ENCODE peak calls at places on chromosomes 2 and 18, in five cellular contexts. One of them, this sample, is unnamed.

GRCh38 chr2:225196579-225196978 is 154.3 kb upstream of the DOCK10 start:
- DNase-seq in upper lobe of left lung: no peak
- DNase-seq in AG04450: no peak
- DNase-seq in OCI-LY7: no peak
- DNase-seq in endothelial cell: no peak
- DNase-seq in this sample: no peak

GRCh38 chr2:72718906-72719305 is 106.9 kb downstream of the EXOC6B start:
- DNase-seq in AG04450: no peak
- DNase-seq in upper lobe of left lung: no peak
- DNase-seq in endothelial cell: no peak
- DNase-seq in OCI-LY7: no peak
- DNase-seq in this sample: no peak

GRCh38 chr2:205776139-205776538 is 93.8 kb downstream of the NRP2 start:
- DNase-seq in upper lobe of left lung: peak
- DNase-seq in OCI-LY7: peak
- DNase-seq in AG04450: no peak
- DNase-seq in endothelial cell: peak
- DNase-seq in this sample: no peak

GRCh38 chr2:153098073-153098472 is 379.7 kb downstream of the ARL6IP6 start:
- DNase-seq in OCI-LY7: no peak
- DNase-seq in endothelial cell: no peak
- DNase-seq in AG04450: no peak
- DNase-seq in upper lobe of left lung: no peak
- DNase-seq in this sample: no peak

GRCh38 chr2:25567406-25567805 is 106.0 kb downstream of the DTNB start:
- DNase-seq in OCI-LY7: peak
- DNase-seq in upper lobe of left lung: no peak
- DNase-seq in endothelial cell: no peak
- DNase-seq in AG04450: no peak
- DNase-seq in this sample: no peak

GRCh38 chr18:56517181-56517580 is 121.2 kb downstream of the TXNL1 start:
- DNase-seq in upper lobe of left lung: no peak
- DNase-seq in OCI-LY7: no peak
- DNase-seq in endothelial cell: no peak
- DNase-seq in AG04450: no peak
- DNase-seq in this sample: no peak

GRCh38 chr2:170258382-170258781 is 80.4 kb downstream of the MYO3B start:
- DNase-seq in endothelial cell: no peak
- DNase-seq in AG04450: no peak
- DNase-seq in upper lobe of left lung: no peak
- DNase-seq in OCI-LY7: no peak
- DNase-seq in this sample: no peak

GRCh38 chr2:232873909-232874641 is 4.0 kb downstream of the SNORC start:
- DNase-seq in AG04450: no peak
- DNase-seq in upper lobe of left lung: no peak
- DNase-seq in OCI-LY7: no peak
- DNase-seq in endothelial cell: no peak
- DNase-seq in this sample: no peak

GRCh38 chr2:196278491-196278911 is 107.1 kb upstream of the STK17B start:
- DNase-seq in OCI-LY7: no peak
- DNase-seq in upper lobe of left lung: no peak
- DNase-seq in AG04450: no peak
- DNase-seq in endothelial cell: no peak
- DNase-seq in this sample: no peak

GRCh38 chr2:44766220-44766619 is 175.3 kb upstream of the SIX3 start:
- DNase-seq in endothelial cell: no peak
- DNase-seq in OCI-LY7: no peak
- DNase-seq in upper lobe of left lung: no peak
- DNase-seq in AG04450: no peak
- DNase-seq in this sample: no peak

GRCh38 chr18:28794459-28795245 is 617.7 kb upstream of the CDH2 start:
- DNase-seq in OCI-LY7: no peak
- DNase-seq in upper lobe of left lung: no peak
- DNase-seq in AG04450: no peak
- DNase-seq in endothelial cell: no peak
- DNase-seq in this sample: no peak

GRCh38 chr2:72723769-72724370 is 102.0 kb downstream of the EXOC6B start:
- DNase-seq in AG04450: no peak
- DNase-seq in upper lobe of left lung: no peak
- DNase-seq in endothelial cell: no peak
- DNase-seq in OCI-LY7: no peak
- DNase-seq in this sample: no peak

GRCh38 chr2:12014088-12014960 is 267.9 kb downstream of the LPIN1 start:
- DNase-seq in upper lobe of left lung: no peak
- DNase-seq in AG04450: no peak
- DNase-seq in endothelial cell: no peak
- DNase-seq in OCI-LY7: peak
- DNase-seq in this sample: no peak

GRCh38 chr2:133334923-133335322 is 233.3 kb downstream of the NCKAP5 start:
- DNase-seq in AG04450: no peak
- DNase-seq in OCI-LY7: no peak
- DNase-seq in upper lobe of left lung: no peak
- DNase-seq in endothelial cell: no peak
- DNase-seq in this sample: no peak

GRCh38 chr2:10006248-10007147 is 36.9 kb upstream of the KLF11 start:
- DNase-seq in OCI-LY7: no peak
- DNase-seq in AG04450: no peak
- DNase-seq in upper lobe of left lung: peak
- DNase-seq in endothelial cell: no peak
- DNase-seq in this sample: no peak

GRCh38 chr2:212961255-212961654 is 190.2 kb downstream of the IKZF2 start:
- DNase-seq in upper lobe of left lung: no peak
- DNase-seq in OCI-LY7: no peak
- DNase-seq in AG04450: no peak
- DNase-seq in endothelial cell: no peak
- DNase-seq in this sample: no peak

GRCh38 chr2:148927010-148927409 is 52.0 kb downstream of the KIF5C start:
- DNase-seq in upper lobe of left lung: no peak
- DNase-seq in OCI-LY7: no peak
- DNase-seq in endothelial cell: no peak
- DNase-seq in AG04450: no peak
- DNase-seq in this sample: peak

GRCh38 chr18:21914739-21915319 is 174.2 kb downstream of the MIB1 start:
- DNase-seq in OCI-LY7: peak
- DNase-seq in upper lobe of left lung: no peak
- DNase-seq in AG04450: peak
- DNase-seq in endothelial cell: peak
- DNase-seq in this sample: no peak

GRCh38 chr18:21911551-21911950 is 171.0 kb downstream of the MIB1 start:
- DNase-seq in upper lobe of left lung: no peak
- DNase-seq in endothelial cell: no peak
- DNase-seq in OCI-LY7: no peak
- DNase-seq in AG04450: no peak
- DNase-seq in this sample: no peak

GRCh38 chr2:11562476-11562875 is 28.6 kb downstream of the GREB1 start:
- DNase-seq in endothelial cell: no peak
- DNase-seq in upper lobe of left lung: peak
- DNase-seq in AG04450: no peak
- DNase-seq in OCI-LY7: no peak
- DNase-seq in this sample: no peak

GRCh38 chr2:214341636-214342035 is 69.2 kb upstream of the VWC2L start:
- DNase-seq in endothelial cell: no peak
- DNase-seq in upper lobe of left lung: no peak
- DNase-seq in AG04450: no peak
- DNase-seq in OCI-LY7: no peak
- DNase-seq in this sample: no peak

GRCh38 chr2:196119926-196120325 is 51.3 kb upstream of the DNAH7 start:
- DNase-seq in AG04450: no peak
- DNase-seq in upper lobe of left lung: no peak
- DNase-seq in OCI-LY7: no peak
- DNase-seq in endothelial cell: no peak
- DNase-seq in this sample: no peak

GRCh38 chr18:7856733-7857132 is 289.6 kb downstream of the PTPRM start:
- DNase-seq in AG04450: no peak
- DNase-seq in endothelial cell: no peak
- DNase-seq in upper lobe of left lung: no peak
- DNase-seq in OCI-LY7: no peak
- DNase-seq in this sample: no peak

GRCh38 chr2:172079838-172080640 is 5.3 kb upstream of the DLX1 start:
- DNase-seq in OCI-LY7: no peak
- DNase-seq in endothelial cell: peak
- DNase-seq in AG04450: no peak
- DNase-seq in upper lobe of left lung: peak
- DNase-seq in this sample: no peak

GRCh38 chr2:78318275-78318674 is 707.2 kb upstream of the REG3G start:
- DNase-seq in OCI-LY7: no peak
- DNase-seq in endothelial cell: no peak
- DNase-seq in AG04450: no peak
- DNase-seq in upper lobe of left lung: no peak
- DNase-seq in this sample: no peak

GRCh38 chr2:119240311-119241204 is 16.9 kb downstream of the STEAP3 start:
- DNase-seq in upper lobe of left lung: peak
- DNase-seq in OCI-LY7: no peak
- DNase-seq in AG04450: no peak
- DNase-seq in endothelial cell: no peak
- DNase-seq in this sample: no peak

GRCh38 chr2:236932711-236933300 is 152.9 kb upstream of the COPS8 start:
- DNase-seq in upper lobe of left lung: no peak
- DNase-seq in OCI-LY7: no peak
- DNase-seq in AG04450: no peak
- DNase-seq in endothelial cell: no peak
- DNase-seq in this sample: no peak

GRCh38 chr2:88666576-88666975 is 24.9 kb upstream of the RPIA start:
- DNase-seq in upper lobe of left lung: no peak
- DNase-seq in AG04450: no peak
- DNase-seq in endothelial cell: no peak
- DNase-seq in OCI-LY7: no peak
- DNase-seq in this sample: no peak

GRCh38 chr2:88668862-88669261 is 22.6 kb upstream of the RPIA start:
- DNase-seq in AG04450: no peak
- DNase-seq in endothelial cell: no peak
- DNase-seq in OCI-LY7: no peak
- DNase-seq in upper lobe of left lung: no peak
- DNase-seq in this sample: no peak

GRCh38 chr2:88669371-88670214 is 21.9 kb upstream of the RPIA start:
- DNase-seq in AG04450: no peak
- DNase-seq in OCI-LY7: peak
- DNase-seq in upper lobe of left lung: no peak
- DNase-seq in endothelial cell: peak
- DNase-seq in this sample: no peak

GRCh38 chr2:88671786-88672427 is 19.6 kb upstream of the RPIA start:
- DNase-seq in upper lobe of left lung: no peak
- DNase-seq in AG04450: no peak
- DNase-seq in endothelial cell: peak
- DNase-seq in OCI-LY7: peak
- DNase-seq in this sample: no peak

GRCh38 chr2:88667219-88667618 is 24.3 kb upstream of the RPIA start:
- DNase-seq in upper lobe of left lung: no peak
- DNase-seq in OCI-LY7: no peak
- DNase-seq in endothelial cell: no peak
- DNase-seq in AG04450: no peak
- DNase-seq in this sample: no peak
- TF ChIP-seq CTCF in upper lobe of left lung: no peak
- TF ChIP-seq CTCF in OCI-LY7: peak
- TF ChIP-seq CTCF in endothelial cell: no peak
- TF ChIP-seq CTCF in AG04450: no peak
- TF ChIP-seq CTCF in this sample: no peak

GRCh38 chr2:145033438-145033837 is 513.5 kb upstream of the ZEB2 start:
- DNase-seq in endothelial cell: no peak
- DNase-seq in AG04450: no peak
- DNase-seq in OCI-LY7: no peak
- DNase-seq in upper lobe of left lung: no peak
- DNase-seq in this sample: no peak
- TF ChIP-seq CTCF in endothelial cell: no peak
- TF ChIP-seq CTCF in AG04450: no peak
- TF ChIP-seq CTCF in OCI-LY7: no peak
- TF ChIP-seq CTCF in upper lobe of left lung: no peak
- TF ChIP-seq CTCF in this sample: no peak

GRCh38 chr2:238521002-238521401 is 94.3 kb downstream of the ASB1 start:
- DNase-seq in OCI-LY7: no peak
- DNase-seq in AG04450: no peak
- DNase-seq in upper lobe of left lung: no peak
- DNase-seq in endothelial cell: no peak
- DNase-seq in this sample: no peak

GRCh38 chr2:238524584-238524983 is 97.9 kb downstream of the ASB1 start:
- DNase-seq in upper lobe of left lung: peak
- DNase-seq in endothelial cell: no peak
- DNase-seq in OCI-LY7: no peak
- DNase-seq in AG04450: no peak
- DNase-seq in this sample: no peak

GRCh38 chr2:238521870-238522269 is 95.1 kb downstream of the ASB1 start:
- DNase-seq in upper lobe of left lung: no peak
- DNase-seq in AG04450: no peak
- DNase-seq in endothelial cell: no peak
- DNase-seq in OCI-LY7: no peak
- DNase-seq in this sample: no peak

GRCh38 chr2:238525990-238526389 is 99.3 kb downstream of the ASB1 start:
- DNase-seq in AG04450: no peak
- DNase-seq in endothelial cell: no peak
- DNase-seq in OCI-LY7: no peak
- DNase-seq in upper lobe of left lung: peak
- DNase-seq in this sample: no peak

DNA sequence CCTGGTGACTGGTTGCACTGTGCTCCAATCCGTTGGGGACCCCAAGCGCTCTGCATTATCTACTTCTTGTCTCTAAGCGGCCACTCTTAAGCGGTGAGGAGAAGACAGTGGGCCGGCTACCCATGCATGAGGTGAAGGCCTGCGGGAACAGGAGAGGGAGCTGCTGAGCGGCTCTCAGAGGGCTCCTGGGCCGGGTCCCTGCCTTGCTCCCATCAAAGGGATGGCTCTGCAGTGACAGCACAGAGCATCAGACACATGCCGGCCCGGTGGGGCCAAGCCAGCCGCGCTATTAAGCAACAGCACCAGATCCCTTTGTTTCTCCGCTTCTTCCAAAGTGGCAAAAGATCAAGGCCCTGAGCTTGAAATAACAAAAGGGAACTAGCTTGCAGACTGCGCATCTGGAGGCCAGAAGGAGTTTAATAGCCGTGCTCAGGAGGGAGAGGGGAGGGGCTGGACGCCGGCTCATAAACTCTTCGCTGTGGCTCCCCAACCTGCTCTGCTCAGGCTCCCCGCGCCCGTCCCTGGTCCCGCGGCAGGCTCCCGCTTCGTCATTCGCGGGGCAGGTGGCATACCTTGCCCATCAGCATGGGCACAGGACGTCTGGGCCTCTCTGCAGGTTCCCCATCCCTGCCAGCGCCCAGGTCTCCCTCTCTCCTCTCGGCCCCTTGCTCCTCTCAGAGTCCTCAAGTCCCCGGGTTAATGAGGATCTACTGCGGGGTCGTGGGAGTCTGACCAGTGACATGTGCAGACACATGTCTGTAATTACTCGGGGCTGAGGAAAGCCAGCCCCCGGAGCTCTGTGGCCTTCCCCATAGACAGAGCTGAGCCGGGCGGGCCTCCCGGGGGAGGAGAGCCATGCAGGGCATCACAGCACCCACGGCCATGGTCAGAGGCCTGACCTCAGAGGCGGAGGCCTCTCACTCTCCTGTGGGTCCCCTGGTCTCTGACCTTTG is 96.7 kb downstream of the ASB1 start:
- DNase-seq in endothelial cell: peak
- DNase-seq in upper lobe of left lung: peak
- DNase-seq in AG04450: peak
- DNase-seq in OCI-LY7: no peak
- DNase-seq in this sample: no peak
- TF ChIP-seq CTCF in endothelial cell: no peak
- TF ChIP-seq CTCF in upper lobe of left lung: no peak
- TF ChIP-seq CTCF in AG04450: peak
- TF ChIP-seq CTCF in OCI-LY7: no peak
- TF ChIP-seq CTCF in this sample: no peak

GRCh38 chr18:11802160-11802559 is 49.1 kb upstream of the CHMP1B start:
- DNase-seq in upper lobe of left lung: no peak
- DNase-seq in AG04450: no peak
- DNase-seq in endothelial cell: no peak
- DNase-seq in OCI-LY7: no peak
- DNase-seq in this sample: no peak
- TF ChIP-seq CTCF in upper lobe of left lung: no peak
- TF ChIP-seq CTCF in AG04450: no peak
- TF ChIP-seq CTCF in endothelial cell: no peak
- TF ChIP-seq CTCF in OCI-LY7: no peak
- TF ChIP-seq CTCF in this sample: no peak